ENCODE peak calls at places on chromosomes 12 and 14, in ten cellular contexts. E, B, N, I, C, W, F, A, V and X are unnamed samples.

GRCh38 chr14:36617824-36618223 is 35.4 kb upstream of the NKX2-8 start:
- DNase-seq in C (no peak), I (no peak), F (no peak), A (no peak), E (no peak), V (no peak), B (no peak), N (no peak), W (no peak), X (no peak)

GRCh38 chr12:44457465-44457864 is 418.6 kb downstream of the NELL2 start:
- DNase-seq in C (no peak), F (no peak), A (no peak), N (no peak), B (no peak), E (no peak), I (no peak), W (no peak), V (no peak), X (no peak)

GRCh38 chr14:96958057-96958456 is 160.9 kb downstream of the VRK1 start:
- DNase-seq in A (peak), C (no peak), I (no peak), B (no peak), N (no peak), E (no peak), V (no peak), W (no peak), F (no peak), X (no peak)

GRCh38 chr12:94980577-94980976 is 22.9 kb downstream of the NDUFA12 start:
- DNase-seq in E (no peak), A (no peak), W (no peak), I (no peak), F (no peak), B (no peak), N (no peak), V (no peak), C (no peak), X (no peak)

GRCh38 chr12:88291498-88292131 is 149.5 kb downstream of the TMTC3 start:
- DNase-seq in A (no peak), B (no peak), W (no peak), C (no peak), N (no peak), I (no peak), F (no peak), E (no peak), V (no peak), X (no peak)

GRCh38 chr12:102406033-102406584 is 74.3 kb downstream of the IGF1 start:
- DNase-seq in B (no peak), A (no peak), F (no peak), V (no peak), W (no peak), E (no peak), C (peak), N (peak), I (no peak), X (no peak)

GRCh38 chr12:28568083-28568482 is 377.8 kb downstream of the CCDC91 start:
- DNase-seq in F (peak), C (no peak), B (no peak), N (no peak), V (peak), E (no peak), W (peak), A (no peak), I (no peak), X (no peak)

GRCh38 chr14:23443411-23443812 is 8.0 kb upstream of the MYH7 start:
- DNase-seq in F (no peak), B (no peak), A (peak), I (peak), N (no peak), C (no peak), V (no peak), E (no peak), W (no peak), X (no peak)

GRCh38 chr14:70934502-70935134 is 27.4 kb downstream of the PCNX1 start:
- DNase-seq in W (no peak), B (no peak), F (peak), V (peak), E (no peak), N (no peak), I (no peak), C (no peak), A (no peak), X (no peak)

GRCh38 chr14:55762595-55763232 is 182.7 kb downstream of the KTN1 start:
- DNase-seq in E (no peak), C (no peak), W (no peak), A (no peak), F (no peak), N (no peak), I (peak), B (no peak), V (no peak), X (no peak)

GRCh38 chr12:27797301-27798025 is 17.4 kb upstream of the MANSC4 start:
- DNase-seq in C (no peak), I (no peak), B (no peak), A (no peak), N (peak), V (no peak), W (no peak), E (no peak), F (no peak), X (no peak)

GRCh38 chr14:76769636-76770292 is 8.5 kb downstream of the VASH1 start:
- DNase-seq in I (peak), A (peak), B (no peak), E (no peak), F (no peak), W (no peak), N (no peak), C (no peak), V (no peak), X (no peak)

GRCh38 chr12:104137175-104137901 is 672 bp downstream of the NFYB start:
- DNase-seq in E (peak), V (peak), I (peak), W (peak), C (peak), A (peak), B (peak), F (no peak), N (peak), X (peak)

GRCh38 chr12:6849427-6849826 is 1.7 kb downstream of the CDCA3 start:
- DNase-seq in I (no peak), C (no peak), E (no peak), F (no peak), A (no peak), N (no peak), B (no peak), V (no peak), W (no peak), X (no peak)

GRCh38 chr14:51783765-51784164 is 76.6 kb upstream of the GNG2 start:
- DNase-seq in E (no peak), V (no peak), N (no peak), W (no peak), I (no peak), B (no peak), C (no peak), A (no peak), F (peak), X (no peak)

GRCh38 chr12:8078916-8079315 is 3.2 kb upstream of the NECAP1 start:
- DNase-seq in A (no peak), I (no peak), B (no peak), W (no peak), E (no peak), V (no peak), F (no peak), C (no peak), N (no peak), X (no peak)

GRCh38 chr12:104274811-104275210 is 28.7 kb upstream of the EID3 start:
- DNase-seq in I (no peak), F (no peak), E (no peak), N (no peak), A (peak), V (no peak), B (no peak), C (no peak), W (no peak), X (no peak)

GRCh38 chr14:103205541-103205906 is 82.3 kb downstream of the TNFAIP2 start:
- DNase-seq in A (peak), W (no peak), I (no peak), F (no peak), C (no peak), V (no peak), B (no peak), E (no peak), N (no peak), X (no peak)

GRCh38 chr12:123761841-123762714 is at the start of gene DNAH10:
- DNase-seq in N (peak), F (no peak), V (no peak), W (no peak), E (peak), A (peak), B (peak), C (no peak), I (peak), X (peak)

GRCh38 chr14:20601522-20601921 is 10.3 kb upstream of the RNASE12 start:
- DNase-seq in I (no peak), V (no peak), B (no peak), N (no peak), E (no peak), F (no peak), C (no peak), A (no peak), W (no peak), X (no peak)

GRCh38 chr12:123049398-123050250 is 69.1 kb downstream of the ARL6IP4 start:
- DNase-seq in A (no peak), B (no peak), N (peak), C (no peak), I (no peak), F (no peak), W (no peak), V (no peak), E (no peak), X (no peak)

GRCh38 chr14:78950654-78951053 is 780.5 kb downstream of the NRXN3 start:
- DNase-seq in F (no peak), A (no peak), I (no peak), B (no peak), E (no peak), C (no peak), W (no peak), V (no peak), N (no peak), X (no peak)

GRCh38 chr14:34030864-34031263 is 80.0 kb upstream of the EGLN3 start:
- DNase-seq in F (no peak), C (peak), B (no peak), W (no peak), V (peak), E (no peak), I (no peak), N (peak), A (no peak), X (no peak)

GRCh38 chr12:3214508-3215365 is 137.6 kb downstream of the TSPAN9 start:
- DNase-seq in E (no peak), N (peak), W (no peak), A (no peak), F (no peak), I (no peak), C (no peak), V (no peak), B (no peak), X (no peak)

GRCh38 chr14:22861651-22862050 is 9.9 kb upstream of the LRP10 start:
- DNase-seq in N (no peak), I (no peak), V (no peak), B (no peak), A (no peak), F (no peak), C (no peak), W (no peak), E (no peak), X (no peak)

GRCh38 chr14:22313172-22313801 is 275.7 kb downstream of the DAD1 start:
- DNase-seq in I (no peak), C (no peak), V (no peak), W (no peak), F (no peak), N (no peak), A (no peak), B (no peak), E (no peak), X (no peak)

GRCh38 chr12:55745361-55746146 is 2.6 kb downstream of the GDF11 start:
- DNase-seq in V (no peak), B (no peak), E (peak), F (no peak), C (peak), I (no peak), W (no peak), A (peak), N (peak), X (no peak)